ENCODE peak calls at places on chromosome 13, in four cellular contexts. T is breast epithelium, X is stomach, K is transverse colon. F is an unnamed sample.

GRCh38 chr13:100666124-100666523 is 8.5 kb downstream of the TMTC4 start:
- DNase-seq in T (no peak), X (no peak), K (no peak), F (no peak)

GRCh38 chr13:94711561-94712286 is 621 bp downstream of the SOX21 start:
- DNase-seq in T (no peak), X (no peak), K (no peak), F (no peak)

GRCh38 chr13:75788494-75788991 is 152.4 kb downstream of the LMO7 start:
- DNase-seq in T (no peak), X (peak; percentile 52), K (peak; percentile 66), F (no peak)

GRCh38 chr13:48647625-48648024 is 6.1 kb upstream of the CYSLTR2 start:
- DNase-seq in T (no peak), X (no peak), K (peak; percentile 27), F (no peak)

GRCh38 chr13:99505814-99506269 is 4.6 kb downstream of the TM9SF2 start:
- DNase-seq in T (no peak), X (no peak), K (no peak), F (no peak)

GRCh38 chr13:40153516-40153915 is 498.1 kb downstream of the COG6 start:
- DNase-seq in T (no peak), X (peak; percentile 60), K (no peak), F (no peak)

GRCh38 chr13:33520480-33520839 is 234.9 kb upstream of the STARD13 start:
- DNase-seq in T (no peak), X (no peak), K (no peak), F (no peak)

GRCh38 chr13:48769107-48769704 is 115.5 kb downstream of the CYSLTR2 start:
- DNase-seq in T (peak; percentile 62), X (peak; percentile 90), K (peak; percentile 88), F (peak; percentile 20)

GRCh38 chr13:89518289-89519077 is 1829.0 kb upstream of the MIR17HG start:
- DNase-seq in T (no peak), X (no peak), K (no peak), F (no peak)

GRCh38 chr13:79866436-79866835 is 385.5 kb downstream of the NDFIP2 start:
- DNase-seq in T (no peak), X (no peak), K (no peak), F (no peak)

GRCh38 chr13:76762731-76763130 is 123.5 kb downstream of the KCTD12 start:
- DNase-seq in T (no peak), X (no peak), K (no peak), F (no peak)

GRCh38 chr13:93965587-93965986 is 513.9 kb downstream of the DCT start:
- DNase-seq in T (no peak), X (no peak), K (no peak), F (no peak)

GRCh38 chr13:40874138-40874776 is 84.8 kb downstream of the SLC25A15 start:
- DNase-seq in T (no peak), X (no peak), K (no peak), F (no peak)

GRCh38 chr13:79679334-79679733 is 198.4 kb downstream of the NDFIP2 start:
- DNase-seq in T (peak; percentile 57), X (peak; percentile 81), K (peak; percentile 79), F (no peak)

GRCh38 chr13:75789451-75790197 is 153.5 kb downstream of the LMO7 start:
- DNase-seq in T (no peak), X (no peak), K (no peak), F (no peak)

GRCh38 chr13:81927347-81927746 is 1586.4 kb upstream of the SPRY2 start:
- DNase-seq in T (no peak), X (no peak), K (no peak), F (no peak)

GRCh38 chr13:60661514-60661913 is 264.5 kb downstream of the TDRD3 start:
- DNase-seq in T (no peak), X (no peak), K (no peak), F (no peak)

GRCh38 chr13:72151241-72151640 is 284.2 kb upstream of the DACH1 start:
- DNase-seq in T (no peak), X (no peak), K (no peak), F (no peak)

GRCh38 chr13:103812966-103813365 is 746.7 kb upstream of the SLC10A2 start:
- DNase-seq in T (no peak), X (no peak), K (no peak), F (no peak)

GRCh38 chr13:36865265-36865664 is 46.2 kb downstream of the RFXAP start:
- DNase-seq in T (no peak), X (no peak), K (no peak), F (no peak)

GRCh38 chr13:32121316-32121715 is 89.7 kb downstream of the FRY start:
- DNase-seq in T (no peak), X (no peak), K (no peak), F (no peak)

GRCh38 chr13:36606060-36606459 is 67.8 kb upstream of the SERTM1 start:
- DNase-seq in T (no peak), X (no peak), K (no peak), F (no peak)

GRCh38 chr13:105762096-105762495 is 773.4 kb downstream of the EFNB2 start:
- DNase-seq in T (no peak), X (no peak), K (no peak), F (no peak)
- TF ChIP-seq POLR2A in T (no peak), X (no peak), K (no peak), F (no peak)

DNA sequence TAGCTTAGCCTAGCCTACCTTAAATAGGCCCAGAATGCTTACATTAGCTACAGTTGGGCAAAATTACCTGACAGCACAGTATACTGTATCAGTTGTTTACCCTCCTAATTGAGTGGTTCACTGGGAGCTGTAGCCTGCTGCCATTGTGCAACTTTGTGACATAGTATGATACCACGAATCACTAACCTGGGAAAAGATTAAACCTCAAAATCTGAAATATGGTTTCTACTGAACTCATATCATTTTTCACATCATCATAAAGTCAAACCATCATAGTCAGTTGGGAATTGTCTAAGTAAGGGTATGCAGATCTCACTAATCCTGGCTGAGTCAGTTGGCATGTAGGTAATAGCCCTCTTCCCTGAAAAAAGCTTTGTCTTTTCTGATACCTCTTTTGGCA is 9.1 kb downstream of the PAN3 start:
- DNase-seq in T (no peak), X (no peak), K (no peak), F (no peak)
- TF ChIP-seq POLR2AphosphoS5 in T (no peak), X (no peak), K (no peak), F (no peak)

GRCh38 chr13:101917833-101918755 is 465.6 kb downstream of the ITGBL1 start:
- DNase-seq in T (no peak), X (no peak), K (no peak), F (no peak)
- TF ChIP-seq POLR2A in T (no peak), X (no peak), K (no peak), F (no peak)

GRCh38 chr13:64778002-64778401 is 2452.1 kb downstream of the PCDH9 start:
- DNase-seq in T (no peak), X (no peak), K (no peak), F (no peak)

GRCh38 chr13:64770743-64771142 is 2459.4 kb downstream of the PCDH9 start:
- DNase-seq in T (no peak), X (no peak), K (no peak), F (no peak)

GRCh38 chr13:64774915-64775314 is 2455.2 kb downstream of the PCDH9 start:
- DNase-seq in T (no peak), X (no peak), K (no peak), F (no peak)
- TF ChIP-seq POLR2AphosphoS5 in T (no peak), X (no peak), K (no peak), F (no peak)

GRCh38 chr13:108851660-108852059 is 222.2 kb downstream of the MYO16 start:
- DNase-seq in T (no peak), X (no peak), K (no peak), F (no peak)
- TF ChIP-seq POLR2A in T (no peak), X (no peak), K (no peak), F (no peak)

GRCh38 chr13:51130348-51130747 is 19.3 kb upstream of the C13orf42 start:
- DNase-seq in T (no peak), X (no peak), K (no peak), F (no peak)

GRCh38 chr13:51122868-51123267 is 11.8 kb upstream of the C13orf42 start:
- DNase-seq in T (no peak), X (no peak), K (no peak), F (no peak)

DNA sequence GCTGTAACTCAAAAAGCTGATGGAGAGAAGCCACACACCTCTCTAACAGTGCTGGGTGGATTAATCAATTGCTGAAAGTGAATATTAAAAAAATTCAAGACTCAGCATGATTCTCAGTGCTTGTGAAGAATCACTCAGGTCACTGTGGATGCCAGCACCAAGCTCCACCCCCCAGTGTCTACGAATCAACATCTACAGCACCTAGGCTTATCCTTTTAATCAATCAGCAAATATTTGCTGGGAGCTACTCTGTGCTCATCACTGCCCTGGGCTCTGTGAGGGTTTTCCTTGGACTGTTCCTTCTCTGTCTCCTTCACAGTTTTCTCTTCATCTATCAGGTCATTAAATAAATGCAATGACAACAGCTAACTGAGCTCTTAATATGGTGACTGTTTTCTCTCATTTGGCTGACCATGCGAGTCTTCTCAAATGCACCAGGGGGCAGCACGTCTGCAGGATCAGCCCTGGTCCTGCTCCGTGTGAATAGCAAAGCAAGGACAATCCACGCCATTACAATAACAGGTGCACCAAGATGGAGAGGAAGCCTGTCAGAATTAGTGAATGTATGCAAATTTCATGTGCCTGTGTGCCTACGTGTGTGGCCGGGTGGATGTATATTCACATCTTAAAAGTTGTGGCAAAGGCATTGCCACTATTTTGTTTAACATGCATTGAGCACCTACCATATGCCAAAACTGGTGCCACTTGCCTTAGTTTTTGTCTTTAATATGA is 14.6 kb upstream of the C13orf42 start:
- DNase-seq in T (no peak), X (peak; percentile 53), K (peak; percentile 49), F (peak; percentile 29)
- TF ChIP-seq POLR2AphosphoS5 in T (no peak), X (no peak), K (no peak), F (no peak)

GRCh38 chr13:73287871-73288270 is 229.1 kb downstream of the KLF5 start:
- DNase-seq in T (no peak), X (no peak), K (no peak), F (no peak)
- TF ChIP-seq POLR2A in T (no peak), X (no peak), K (no peak), F (no peak)

GRCh38 chr13:45333251-45333972 is 7.6 kb downstream of the TPT1 start:
- DNase-seq in T (no peak), X (no peak), K (no peak), F (no peak)

GRCh38 chr13:45336025-45336800 is 4.8 kb downstream of the TPT1 start:
- DNase-seq in T (no peak), X (no peak), K (no peak), F (no peak)

GRCh38 chr13:45335397-45336024 is 5.5 kb downstream of the TPT1 start:
- DNase-seq in T (no peak), X (no peak), K (no peak), F (no peak)

GRCh38 chr13:45332831-45333219 is 8.2 kb downstream of the TPT1 start:
- DNase-seq in T (no peak), X (no peak), K (no peak), F (no peak)

GRCh38 chr13:45333973-45334922 is 6.7 kb downstream of the TPT1 start:
- DNase-seq in T (no peak), X (no peak), K (no peak), F (no peak)
- TF ChIP-seq POLR2AphosphoS5 in T (no peak), X (peak; percentile 23), K (no peak), F (peak; percentile 5)

GRCh38 chr13:20703785-20704458 is 423 bp downstream of the IL17D start:
- DNase-seq in T (peak; percentile 69), X (peak; percentile 84), K (peak; percentile 87), F (peak; percentile 94)
- TF ChIP-seq POLR2A in T (no peak), X (no peak), K (no peak), F (no peak)

F was measured in GM12891.